ENCODE peak calls at places on chromosomes 11 and 22, in six cellular contexts. E is cardiac muscle cell, W is heart right ventricle, Z is natural killer cell, D is cardiac fibroblast, F is tibial nerve. N is an unnamed sample.

GRCh38 chr11:101487775-101488174 is 96.0 kb downstream of the TRPC6 start:
- DNase-seq in F (no peak), W (no peak), Z (no peak), D (peak), E (peak), N (no peak)

GRCh38 chr22:20061481-20061861 is 18.6 kb upstream of the DGCR8 start:
- DNase-seq in D (peak), W (no peak), F (no peak), Z (no peak), E (peak), N (peak)

GRCh38 chr22:29003975-29004646 is 57.5 kb downstream of the C22orf31 start:
- DNase-seq in F (no peak), Z (no peak), E (no peak), W (no peak), D (no peak), N (no peak)

GRCh38 chr22:42444060-42444904 is 12.1 kb upstream of the NFAM1 start:
- DNase-seq in D (peak), E (peak), Z (peak), W (peak), F (peak), N (peak)

GRCh38 chr11:132008226-132008625 is 637.8 kb downstream of the NTM start:
- DNase-seq in Z (no peak), E (no peak), W (no peak), F (no peak), D (no peak), N (no peak)

GRCh38 chr11:34986883-34987525 is 70.6 kb downstream of the PDHX start:
- DNase-seq in F (no peak), Z (no peak), D (no peak), W (no peak), E (no peak), N (no peak)

GRCh38 chr11:14075118-14075601 is 112.6 kb downstream of the SPON1 start:
- DNase-seq in Z (no peak), D (no peak), F (no peak), E (no peak), W (no peak), N (no peak)

GRCh38 chr11:17572791-17573460 is 25.9 kb downstream of the OTOG start:
- DNase-seq in Z (no peak), F (no peak), W (no peak), E (no peak), D (no peak), N (peak)

GRCh38 chr22:18000441-18001039 is 23.8 kb downstream of the MICAL3 start:
- DNase-seq in W (no peak), Z (peak), E (peak), F (no peak), D (peak), N (no peak)

DNA sequence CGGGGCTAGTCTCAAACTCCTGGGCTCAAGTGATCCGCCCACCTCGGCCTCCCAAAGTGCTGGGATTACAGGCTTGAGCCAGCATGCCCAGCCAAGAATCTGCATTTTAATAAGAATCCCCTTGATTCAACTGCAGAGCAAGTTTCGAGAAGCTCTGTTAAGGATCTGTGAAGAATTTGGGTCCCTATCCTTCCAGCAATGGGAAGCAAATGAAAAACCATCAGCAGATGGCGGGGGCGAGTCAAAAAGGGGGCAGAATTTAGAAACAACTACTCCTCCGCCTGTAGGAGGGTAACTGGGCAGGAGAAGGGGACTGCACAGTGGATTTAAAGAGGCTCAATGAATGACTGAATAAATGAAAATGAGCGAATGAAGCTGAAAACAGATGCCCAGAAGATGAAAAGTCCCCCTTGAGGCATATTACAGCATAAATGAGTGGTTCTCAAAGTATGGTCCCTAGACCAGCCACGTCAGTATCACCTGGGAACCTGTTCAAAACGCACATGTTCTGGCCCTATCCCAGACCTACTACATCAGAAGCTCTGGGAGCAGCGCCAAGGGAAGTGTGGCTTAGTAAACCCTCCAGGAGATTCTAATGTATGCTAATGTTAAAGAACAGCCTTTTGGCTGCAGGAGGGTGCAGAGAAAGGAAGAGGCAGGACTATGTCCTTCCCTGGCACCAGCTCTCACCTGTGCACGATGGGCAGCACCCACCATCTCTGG is 15.0 kb downstream of the VWCE start:
- DNase-seq in W (no peak), Z (no peak), E (no peak), D (peak), F (no peak), N (no peak)
- TF ChIP-seq CTCF in W (no peak), Z (no peak), E (no peak), D (no peak), F (no peak), N (no peak)

GRCh38 chr11:70517996-70518907 is 119.9 kb downstream of the CTTN start:
- DNase-seq in F (no peak), W (no peak), Z (no peak), D (peak), E (peak), N (no peak)
- TF ChIP-seq CTCF in F (no peak), W (no peak), Z (no peak), D (no peak), E (no peak), N (no peak)

GRCh38 chr11:63906585-63906984 is 10.4 kb downstream of the RCOR2 start:
- DNase-seq in D (peak), F (no peak), Z (peak), E (peak), W (no peak), N (no peak)
- TF ChIP-seq CTCF in D (no peak), F (peak), Z (peak), E (peak), W (no peak), N (peak)

GRCh38 chr11:90310210-90310609 is 87.4 kb upstream of the CHORDC1 start:
- DNase-seq in Z (no peak), D (no peak), E (no peak), F (no peak), W (no peak), N (no peak)
- TF ChIP-seq CTCF in Z (no peak), D (no peak), E (no peak), F (no peak), W (no peak), N (no peak)